ENCODE peak calls at places on chromosomes 13 and 19, in nine cellular contexts. O is activated gamma-delta T cell treated with anti-CD3 and anti-CD28 coated beads, Interleukin-2, amount 50 U/mL, for 16 hours; T is GM04504; J is kidney; F is ovary; H is CD14-positive monocyte; P is occipital lobe; Q is NCI-H1930; C is T-cell. W is an unnamed sample.

GRCh38 chr13:26557393-26558073 is at the start of gene WASF3:
- DNase-seq in O (peak), T (peak), J (peak), F (peak), H (no peak), P (peak), Q (peak), C (no peak), W (peak)

GRCh38 chr13:39909634-39910033 is 254.2 kb downstream of the COG6 start:
- DNase-seq in O (no peak), T (no peak), J (no peak), F (no peak), H (no peak), P (no peak), Q (no peak), C (no peak), W (no peak)

GRCh38 chr13:29137995-29138394 is 317.9 kb downstream of the MTUS2 start:
- DNase-seq in O (no peak), T (no peak), J (no peak), F (no peak), H (no peak), P (no peak), Q (no peak), C (no peak), W (no peak)

GRCh38 chr19:15296353-15296752 is 36.0 kb downstream of the BRD4 start:
- DNase-seq in O (no peak), T (no peak), J (no peak), F (no peak), H (no peak), P (no peak), Q (no peak), C (no peak), W (no peak)

GRCh38 chr13:43908156-43909126 is 28.7 kb downstream of the LACC1 start:
- DNase-seq in O (no peak), T (peak), J (no peak), F (no peak), H (no peak), P (no peak), Q (no peak), C (no peak), W (no peak)

GRCh38 chr19:41597600-41598041 is 21.7 kb downstream of the CEACAM21 start:
- DNase-seq in O (peak), T (peak), J (no peak), F (peak), H (peak), P (no peak), Q (peak), C (peak), W (peak)

GRCh38 chr13:48377857-48378256 is 35.1 kb downstream of the LPAR6 start:
- DNase-seq in O (no peak), T (no peak), J (no peak), F (no peak), H (no peak), P (no peak), Q (no peak), C (no peak), W (no peak)

GRCh38 chr19:5880604-5881078 is 10.3 kb upstream of the FUT5 start:
- DNase-seq in O (no peak), T (peak), J (peak), F (peak), H (no peak), P (no peak), Q (no peak), C (no peak), W (no peak)

GRCh38 chr19:289651-290538 is 1.3 kb downstream of the PLPP2 start:
- DNase-seq in O (peak), T (no peak), J (peak), F (no peak), H (no peak), P (no peak), Q (no peak), C (peak), W (peak)

GRCh38 chr19:1746401-1747284 is 6.7 kb upstream of the ONECUT3 start:
- DNase-seq in O (no peak), T (no peak), J (peak), F (no peak), H (no peak), P (no peak), Q (no peak), C (no peak), W (no peak)

W was measured in head of caudate nucleus.